ENCODE peak calls at places on chromosomes 16 and 17, in five cellular contexts. A, F, V, S and K are unnamed samples.

GRCh38 chr16:31085873-31086628 is 2.7 kb downstream of the PRSS53 start:
- DNase-seq in A (no peak), F (no peak), V (no peak), S (no peak), K (no peak)

GRCh38 chr17:56540791-56541190 is 52.7 kb upstream of the NOG start:
- DNase-seq in A (no peak), F (no peak), V (no peak), S (peak; percentile 68), K (peak; percentile 76)

GRCh38 chr17:64457156-64457555 is 8.2 kb downstream of the MILR1 start:
- DNase-seq in A (no peak), F (no peak), V (no peak), S (no peak), K (no peak)

GRCh38 chr17:35807371-35808144 is 1.7 kb upstream of the TAF15 start:
- DNase-seq in A (no peak), F (no peak), V (no peak), S (no peak), K (no peak)

GRCh38 chr17:50256826-50257573 is 17.3 kb upstream of the TMEM92 start:
- DNase-seq in A (no peak), F (no peak), V (no peak), S (no peak), K (no peak)

GRCh38 chr17:19306160-19307111 is 56.1 kb downstream of the B9D1 start:
- DNase-seq in A (peak; percentile 48), F (no peak), V (no peak), S (no peak), K (no peak)

GRCh38 chr17:7875804-7876203 is 12.8 kb upstream of the CHD3 start:
- DNase-seq in A (no peak), F (no peak), V (no peak), S (no peak), K (no peak)

GRCh38 chr17:42163113-42163512 is 8.3 kb upstream of the RAB5C start:
- DNase-seq in A (peak; percentile 27), F (no peak), V (no peak), S (peak; percentile 82), K (peak; percentile 72)

GRCh38 chr16:1762879-1763520 is 8.3 kb downstream of the NME3 start:
- DNase-seq in A (no peak), F (peak; percentile 23), V (no peak), S (no peak), K (no peak)